ENCODE peak calls at places on chromosome 19, in five cellular contexts. M is stomach, O is H1, E is K562, U is suprapubic skin. S is an unnamed sample. For H3K4me1, the result is how much of the 10 kb centered on the place peaks cover.

GRCh38 chr19:55266840-55267239 is 8.0 kb upstream of the PPP6R1 start:
- DNase-seq in M (no peak), O (no peak), E (no peak), U (no peak), S (no peak)

GRCh38 chr19:58408152-58409009 is at the start of gene ZNF584:
- DNase-seq in M (peak), O (peak), E (peak), U (peak), S (peak)

GRCh38 chr19:17866312-17867012 is 5.3 kb upstream of the SLC5A5 start:
- DNase-seq in M (no peak), O (peak), E (no peak), U (no peak), S (no peak)

GRCh38 chr19:7177926-7178325 is 108.4 kb downstream of the ZNF557 start:
- DNase-seq in M (no peak), O (no peak), E (no peak), U (no peak), S (no peak)

GRCh38 chr19:6021878-6022569 is 44.1 kb upstream of the RANBP3 start:
- DNase-seq in M (peak), O (peak), E (peak), U (peak), S (peak)

GRCh38 chr19:34088292-34088691 is 84.0 kb upstream of the LSM14A start:
- DNase-seq in M (no peak), O (no peak), E (no peak), U (no peak), S (no peak)

GRCh38 chr19:34794289-34794960 is 21.4 kb upstream of the ZNF599 start:
- DNase-seq in M (no peak), O (no peak), E (no peak), U (no peak), S (no peak)

GRCh38 chr19:28541029-28541428 is 671.9 kb downstream of the UQCRFS1 start:
- DNase-seq in M (no peak), O (no peak), E (no peak), U (no peak), S (no peak)

GRCh38 chr19:1017906-1018305 is 3.0 kb downstream of the TMEM259 start:
- DNase-seq in M (no peak), O (no peak), E (no peak), U (no peak), S (no peak)

GRCh38 chr19:1680976-1681375 is 28.6 kb upstream of the TCF3 start:
- DNase-seq in M (no peak), O (no peak), E (no peak), U (no peak), S (no peak)

GRCh38 chr19:19140476-19140875 is 2.2 kb upstream of the TMEM161A start:
- DNase-seq in M (no peak), O (no peak), E (no peak), U (no peak), S (no peak)

GRCh38 chr19:51480590-51480989 is 2.3 kb downstream of the CEACAM18 start:
- DNase-seq in M (no peak), O (no peak), E (peak), U (no peak), S (no peak)

GRCh38 chr19:45322311-45322710 is 364 bp downstream of the CKM start:
- DNase-seq in M (no peak), O (no peak), E (no peak), U (no peak), S (no peak)

GRCh38 chr19:38386300-38386967 is 1.4 kb downstream of the GGN start:
- DNase-seq in M (no peak), O (no peak), E (peak), U (peak), S (no peak)

GRCh38 chr19:1275260-1275975 is at the start of gene FAM174C:
- DNase-seq in M (peak), O (peak), E (peak), U (peak), S (no peak)

GRCh38 chr19:33447336-33448158 is 74.0 kb downstream of the CEBPG start:
- DNase-seq in M (no peak), O (no peak), E (no peak), U (peak), S (no peak)

GRCh38 chr19:34355201-34355600 is 9.8 kb upstream of the GPI start:
- DNase-seq in M (no peak), O (no peak), E (no peak), U (no peak), S (no peak)

GRCh38 chr19:10552596-10553053 is 8.9 kb downstream of the ATG4D start:
- DNase-seq in M (no peak), O (peak), E (peak), U (no peak), S (no peak)
- TF ChIP-seq CTCF in M (no peak), O (no peak), E (no peak), U (no peak), S (no peak)

GRCh38 chr19:3721131-3721899 is 13.1 kb downstream of the TJP3 start:
- DNase-seq in M (peak), O (peak), E (peak), U (peak), S (no peak)
- TF ChIP-seq POLR2AphosphoS5 in M (peak), O (no peak), E (no peak), U (no peak), S (no peak)

DNA sequence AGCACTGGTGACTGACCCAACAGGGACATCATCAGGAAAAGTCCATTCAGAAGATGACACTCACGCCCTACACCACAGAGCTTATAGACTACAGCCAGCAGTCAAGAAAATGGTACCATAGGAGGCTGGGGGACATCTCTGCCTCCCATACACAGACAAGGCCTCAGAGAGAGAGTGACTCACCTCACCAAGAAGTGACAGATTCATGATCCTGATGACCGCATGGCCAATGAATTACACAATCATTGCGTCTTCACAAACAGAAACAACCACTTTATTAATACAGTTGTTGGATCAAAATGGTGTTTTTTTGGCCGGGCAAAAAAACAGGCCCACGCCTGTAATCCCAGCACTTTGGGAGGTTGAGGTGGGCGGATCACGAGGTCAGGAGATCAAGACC is 260.8 kb upstream of the TSHZ3 start:
- DNase-seq in M (no peak), O (no peak), E (no peak), U (no peak), S (no peak)
- H3K4me1 ChIP-seq in M (under half), O (under half), E (under half), U (under half), S (under half)

DNA sequence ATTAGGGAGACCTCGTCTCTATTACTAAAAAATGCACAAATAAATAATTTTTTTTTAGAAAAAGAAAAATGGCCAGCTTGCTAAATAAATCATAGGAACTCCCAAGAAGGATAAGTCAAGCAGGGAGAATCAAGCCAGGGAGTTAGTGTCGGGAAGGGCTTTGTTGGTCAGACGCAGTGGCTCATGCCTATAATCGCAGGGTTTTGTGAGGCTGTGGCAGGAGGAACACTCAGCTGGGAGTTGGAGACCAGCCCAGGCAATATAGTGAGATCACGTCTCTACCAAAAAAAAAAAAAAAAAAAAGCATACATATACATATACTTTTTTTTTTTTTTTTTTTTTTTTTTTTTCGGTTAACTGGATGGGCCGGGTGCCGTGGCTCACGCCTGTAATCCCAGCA is 9.0 kb downstream of the NACC1 start:
- DNase-seq in M (no peak), O (no peak), E (no peak), U (no peak), S (no peak)
- TF ChIP-seq CTCF in M (no peak), O (no peak), E (no peak), U (no peak), S (no peak)

GRCh38 chr19:52685811-52686210 is 47.7 kb upstream of the ZNF83 start:
- DNase-seq in M (no peak), O (no peak), E (no peak), U (no peak), S (no peak)

GRCh38 chr19:52689804-52690394 is 44.9 kb downstream of the ZNF611 start:
- DNase-seq in M (peak), O (peak), E (peak), U (peak), S (no peak)

GRCh38 chr19:52688335-52688734 is 46.5 kb downstream of the ZNF611 start:
- DNase-seq in M (no peak), O (no peak), E (no peak), U (no peak), S (no peak)

GRCh38 chr19:52690395-52691214 is 44.2 kb downstream of the ZNF611 start:
- DNase-seq in M (peak), O (peak), E (peak), U (peak), S (peak)

DNA sequence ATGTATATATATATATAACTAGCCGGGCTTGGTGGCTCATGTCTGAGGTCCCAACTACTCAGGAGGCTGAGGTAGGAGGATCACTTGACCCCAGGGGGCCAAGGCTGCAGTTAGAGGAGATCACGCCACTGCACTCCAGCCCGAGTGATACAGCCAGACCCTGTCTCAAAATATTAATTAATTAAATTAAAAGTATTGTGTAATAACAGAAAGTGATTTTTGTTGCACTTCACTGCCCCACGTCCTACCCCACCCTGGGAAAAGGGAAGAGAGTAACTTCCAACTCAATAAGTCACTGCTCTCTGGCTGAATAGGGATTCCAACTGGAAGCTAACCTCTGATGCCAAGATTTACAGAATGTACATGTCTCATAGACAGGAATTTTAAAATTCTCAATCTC is 47.2 kb downstream of the ZNF611 start:
- DNase-seq in M (no peak), O (no peak), E (no peak), U (no peak), S (no peak)
- TF ChIP-seq POLR2AphosphoS5 in M (no peak), O (no peak), E (no peak), U (no peak), S (no peak)

GRCh38 chr19:4974855-4975469 is 6.0 kb downstream of the KDM4B start:
- DNase-seq in M (no peak), O (no peak), E (no peak), U (no peak), S (no peak)
- H3K4me1 ChIP-seq in M (half or more), O (under half), E (under half), U (half or more), S (under half)

S was measured in Panc1.